ENCODE peak calls at places on chromosomes 2 and 18, in six cellular contexts. One of them, this sample, is unnamed.

GRCh38 chr2:9972621-9973445 is 21.3 kb downstream of the GRHL1 start:
- DNase-seq in activated CD4-positive, CD25-positive, alpha-beta regulatory T cell treated with anti-CD3 and anti-CD28 coated beads, Interleukin-2, amount 50 U/mL, for 16 hours: no peak
- DNase-seq in foreskin keratinocyte: no peak
- DNase-seq in SJCRH30: no peak
- DNase-seq in activated T-helper 1 cell treated with anti-CD3 and anti-CD28 coated beads, Interleukin-2, amount 50 U/mL, for 16 hours: no peak
- DNase-seq in activated T-cell treated with anti-CD3 and anti-CD28 coated beads for 1 hour: no peak
- DNase-seq in this sample: no peak

GRCh38 chr2:164905307-164905706 is 50.0 kb downstream of the SLC38A11 start:
- DNase-seq in activated CD4-positive, CD25-positive, alpha-beta regulatory T cell treated with anti-CD3 and anti-CD28 coated beads, Interleukin-2, amount 50 U/mL, for 16 hours: no peak
- DNase-seq in foreskin keratinocyte: no peak
- DNase-seq in SJCRH30: no peak
- DNase-seq in activated T-helper 1 cell treated with anti-CD3 and anti-CD28 coated beads, Interleukin-2, amount 50 U/mL, for 16 hours: no peak
- DNase-seq in activated T-cell treated with anti-CD3 and anti-CD28 coated beads for 1 hour: no peak
- DNase-seq in this sample: no peak

GRCh38 chr2:232353096-232353495 is 25.5 kb upstream of the ALPP start:
- DNase-seq in activated CD4-positive, CD25-positive, alpha-beta regulatory T cell treated with anti-CD3 and anti-CD28 coated beads, Interleukin-2, amount 50 U/mL, for 16 hours: no peak
- DNase-seq in foreskin keratinocyte: no peak
- DNase-seq in SJCRH30: no peak
- DNase-seq in activated T-helper 1 cell treated with anti-CD3 and anti-CD28 coated beads, Interleukin-2, amount 50 U/mL, for 16 hours: no peak
- DNase-seq in activated T-cell treated with anti-CD3 and anti-CD28 coated beads for 1 hour: no peak
- DNase-seq in this sample: no peak

GRCh38 chr18:79426376-79427300 is 30.9 kb downstream of the NFATC1 start:
- DNase-seq in activated CD4-positive, CD25-positive, alpha-beta regulatory T cell treated with anti-CD3 and anti-CD28 coated beads, Interleukin-2, amount 50 U/mL, for 16 hours: no peak
- DNase-seq in foreskin keratinocyte: no peak
- DNase-seq in SJCRH30: no peak
- DNase-seq in activated T-helper 1 cell treated with anti-CD3 and anti-CD28 coated beads, Interleukin-2, amount 50 U/mL, for 16 hours: no peak
- DNase-seq in activated T-cell treated with anti-CD3 and anti-CD28 coated beads for 1 hour: no peak
- DNase-seq in this sample: no peak

GRCh38 chr2:181781082-181781786 is 100.9 kb upstream of the NEUROD1 start:
- DNase-seq in activated CD4-positive, CD25-positive, alpha-beta regulatory T cell treated with anti-CD3 and anti-CD28 coated beads, Interleukin-2, amount 50 U/mL, for 16 hours: no peak
- DNase-seq in foreskin keratinocyte: no peak
- DNase-seq in SJCRH30: peak; percentile 44
- DNase-seq in activated T-helper 1 cell treated with anti-CD3 and anti-CD28 coated beads, Interleukin-2, amount 50 U/mL, for 16 hours: no peak
- DNase-seq in activated T-cell treated with anti-CD3 and anti-CD28 coated beads for 1 hour: no peak
- DNase-seq in this sample: no peak

GRCh38 chr18:55321268-55322175 is 266.5 kb downstream of the TCF4 start:
- DNase-seq in activated CD4-positive, CD25-positive, alpha-beta regulatory T cell treated with anti-CD3 and anti-CD28 coated beads, Interleukin-2, amount 50 U/mL, for 16 hours: no peak
- DNase-seq in foreskin keratinocyte: peak; percentile 76
- DNase-seq in SJCRH30: peak; percentile 86
- DNase-seq in activated T-helper 1 cell treated with anti-CD3 and anti-CD28 coated beads, Interleukin-2, amount 50 U/mL, for 16 hours: no peak
- DNase-seq in activated T-cell treated with anti-CD3 and anti-CD28 coated beads for 1 hour: peak; percentile 5
- DNase-seq in this sample: peak; percentile 94

GRCh38 chr2:85872536-85873161 is 16.1 kb downstream of the ST3GAL5 start:
- DNase-seq in activated CD4-positive, CD25-positive, alpha-beta regulatory T cell treated with anti-CD3 and anti-CD28 coated beads, Interleukin-2, amount 50 U/mL, for 16 hours: no peak
- DNase-seq in foreskin keratinocyte: no peak
- DNase-seq in SJCRH30: no peak
- DNase-seq in activated T-helper 1 cell treated with anti-CD3 and anti-CD28 coated beads, Interleukin-2, amount 50 U/mL, for 16 hours: no peak
- DNase-seq in activated T-cell treated with anti-CD3 and anti-CD28 coated beads for 1 hour: no peak
- DNase-seq in this sample: peak; percentile 51

GRCh38 chr18:36757081-36757480 is 71.7 kb downstream of the TPGS2 start:
- DNase-seq in activated CD4-positive, CD25-positive, alpha-beta regulatory T cell treated with anti-CD3 and anti-CD28 coated beads, Interleukin-2, amount 50 U/mL, for 16 hours: no peak
- DNase-seq in foreskin keratinocyte: peak; percentile 57
- DNase-seq in SJCRH30: peak; percentile 56
- DNase-seq in activated T-helper 1 cell treated with anti-CD3 and anti-CD28 coated beads, Interleukin-2, amount 50 U/mL, for 16 hours: no peak
- DNase-seq in activated T-cell treated with anti-CD3 and anti-CD28 coated beads for 1 hour: no peak
- DNase-seq in this sample: no peak

GRCh38 chr18:28963481-28963880 is 786.6 kb upstream of the CDH2 start:
- DNase-seq in activated CD4-positive, CD25-positive, alpha-beta regulatory T cell treated with anti-CD3 and anti-CD28 coated beads, Interleukin-2, amount 50 U/mL, for 16 hours: no peak
- DNase-seq in foreskin keratinocyte: no peak
- DNase-seq in SJCRH30: no peak
- DNase-seq in activated T-helper 1 cell treated with anti-CD3 and anti-CD28 coated beads, Interleukin-2, amount 50 U/mL, for 16 hours: no peak
- DNase-seq in activated T-cell treated with anti-CD3 and anti-CD28 coated beads for 1 hour: no peak
- DNase-seq in this sample: no peak

This sample was measured in ascending aorta.